ENCODE peak calls at places on chromosomes 16 and 17, in nine cellular contexts. One of them, this sample, is unnamed.

GRCh38 chr17:16300554-16300953 is 52.7 kb downstream of the CENPV start:
- DNase-seq in cardiac muscle cell: no peak
- DNase-seq in pancreas: no peak
- DNase-seq in naive thymus-derived CD4-positive, alpha-beta T cell: no peak
- DNase-seq in A549: no peak
- DNase-seq in mesendoderm: no peak
- DNase-seq in psoas muscle: no peak
- DNase-seq in lung: no peak
- DNase-seq in left ventricle myocardium inferior: no peak
- DNase-seq in this sample: no peak

GRCh38 chr17:5583426-5584382 is 605 bp downstream of the NLRP1 start:
- DNase-seq in cardiac muscle cell: peak
- DNase-seq in pancreas: no peak
- DNase-seq in naive thymus-derived CD4-positive, alpha-beta T cell: peak
- DNase-seq in A549: no peak
- DNase-seq in mesendoderm: no peak
- DNase-seq in psoas muscle: peak
- DNase-seq in lung: no peak
- DNase-seq in left ventricle myocardium inferior: peak
- DNase-seq in this sample: no peak

GRCh38 chr17:56715613-56716357 is 117.9 kb downstream of the C17orf67 start:
- DNase-seq in cardiac muscle cell: peak
- DNase-seq in pancreas: peak
- DNase-seq in naive thymus-derived CD4-positive, alpha-beta T cell: peak
- DNase-seq in A549: peak
- DNase-seq in mesendoderm: peak
- DNase-seq in psoas muscle: peak
- DNase-seq in lung: peak
- DNase-seq in left ventricle myocardium inferior: peak
- DNase-seq in this sample: peak

GRCh38 chr16:86142801-86143236 is 243.9 kb downstream of the IRF8 start:
- DNase-seq in cardiac muscle cell: no peak
- DNase-seq in pancreas: no peak
- DNase-seq in naive thymus-derived CD4-positive, alpha-beta T cell: no peak
- DNase-seq in A549: no peak
- DNase-seq in mesendoderm: no peak
- DNase-seq in psoas muscle: no peak
- DNase-seq in lung: no peak
- DNase-seq in left ventricle myocardium inferior: no peak
- DNase-seq in this sample: no peak

GRCh38 chr16:27024010-27024409 is 42.7 kb upstream of the C16orf82 start:
- DNase-seq in cardiac muscle cell: no peak
- DNase-seq in pancreas: no peak
- DNase-seq in naive thymus-derived CD4-positive, alpha-beta T cell: no peak
- DNase-seq in A549: no peak
- DNase-seq in mesendoderm: no peak
- DNase-seq in psoas muscle: no peak
- DNase-seq in lung: no peak
- DNase-seq in left ventricle myocardium inferior: no peak
- DNase-seq in this sample: no peak

GRCh38 chr17:6712058-6712853 is 913 bp downstream of the SLC13A5 start:
- DNase-seq in cardiac muscle cell: peak
- DNase-seq in pancreas: no peak
- DNase-seq in naive thymus-derived CD4-positive, alpha-beta T cell: no peak
- DNase-seq in A549: peak
- DNase-seq in mesendoderm: peak
- DNase-seq in psoas muscle: no peak
- DNase-seq in lung: no peak
- DNase-seq in left ventricle myocardium inferior: no peak
- DNase-seq in this sample: no peak

GRCh38 chr16:17068524-17068923 is 402.2 kb downstream of the XYLT1 start:
- DNase-seq in cardiac muscle cell: no peak
- DNase-seq in pancreas: no peak
- DNase-seq in naive thymus-derived CD4-positive, alpha-beta T cell: no peak
- DNase-seq in A549: no peak
- DNase-seq in mesendoderm: no peak
- DNase-seq in psoas muscle: no peak
- DNase-seq in lung: no peak
- DNase-seq in left ventricle myocardium inferior: no peak
- DNase-seq in this sample: no peak

GRCh38 chr17:31788571-31788946 is 70.5 kb downstream of the COPRS start:
- DNase-seq in cardiac muscle cell: no peak
- DNase-seq in pancreas: no peak
- DNase-seq in naive thymus-derived CD4-positive, alpha-beta T cell: no peak
- DNase-seq in A549: no peak
- DNase-seq in mesendoderm: no peak
- DNase-seq in psoas muscle: no peak
- DNase-seq in lung: no peak
- DNase-seq in left ventricle myocardium inferior: no peak
- DNase-seq in this sample: no peak

GRCh38 chr17:1733047-1733357 is 8.5 kb downstream of the WDR81 start:
- DNase-seq in cardiac muscle cell: no peak
- DNase-seq in pancreas: no peak
- DNase-seq in naive thymus-derived CD4-positive, alpha-beta T cell: no peak
- DNase-seq in A549: no peak
- DNase-seq in mesendoderm: no peak
- DNase-seq in psoas muscle: no peak
- DNase-seq in lung: no peak
- DNase-seq in left ventricle myocardium inferior: no peak
- DNase-seq in this sample: no peak

GRCh38 chr17:58873926-58874325 is 118.3 kb downstream of the PPM1E start:
- DNase-seq in cardiac muscle cell: no peak
- DNase-seq in pancreas: no peak
- DNase-seq in naive thymus-derived CD4-positive, alpha-beta T cell: no peak
- DNase-seq in A549: no peak
- DNase-seq in mesendoderm: no peak
- DNase-seq in psoas muscle: no peak
- DNase-seq in lung: no peak
- DNase-seq in left ventricle myocardium inferior: no peak
- DNase-seq in this sample: no peak

GRCh38 chr17:41823141-41823524 is 10.3 kb downstream of the FKBP10 start:
- DNase-seq in cardiac muscle cell: no peak
- DNase-seq in pancreas: peak
- DNase-seq in naive thymus-derived CD4-positive, alpha-beta T cell: no peak
- DNase-seq in A549: no peak
- DNase-seq in mesendoderm: no peak
- DNase-seq in psoas muscle: no peak
- DNase-seq in lung: no peak
- DNase-seq in left ventricle myocardium inferior: no peak
- DNase-seq in this sample: no peak

GRCh38 chr17:79581306-79581932 is 29.4 kb downstream of the RBFOX3 start:
- DNase-seq in cardiac muscle cell: no peak
- DNase-seq in pancreas: no peak
- DNase-seq in naive thymus-derived CD4-positive, alpha-beta T cell: no peak
- DNase-seq in A549: peak
- DNase-seq in mesendoderm: no peak
- DNase-seq in psoas muscle: no peak
- DNase-seq in lung: no peak
- DNase-seq in left ventricle myocardium inferior: no peak
- DNase-seq in this sample: no peak

GRCh38 chr17:41635121-41636097 is 11.0 kb upstream of the KRT17 start:
- DNase-seq in cardiac muscle cell: peak
- DNase-seq in pancreas: no peak
- DNase-seq in naive thymus-derived CD4-positive, alpha-beta T cell: no peak
- DNase-seq in A549: no peak
- DNase-seq in mesendoderm: peak
- DNase-seq in psoas muscle: no peak
- DNase-seq in lung: no peak
- DNase-seq in left ventricle myocardium inferior: peak
- DNase-seq in this sample: no peak

GRCh38 chr17:2634361-2634960 is 41.0 kb downstream of the PAFAH1B1 start:
- DNase-seq in cardiac muscle cell: no peak
- DNase-seq in pancreas: no peak
- DNase-seq in naive thymus-derived CD4-positive, alpha-beta T cell: no peak
- DNase-seq in A549: peak
- DNase-seq in mesendoderm: peak
- DNase-seq in psoas muscle: peak
- DNase-seq in lung: no peak
- DNase-seq in left ventricle myocardium inferior: no peak
- DNase-seq in this sample: no peak

GRCh38 chr16:64242510-64242909 is 879.4 kb downstream of the CDH11 start:
- DNase-seq in cardiac muscle cell: no peak
- DNase-seq in pancreas: no peak
- DNase-seq in naive thymus-derived CD4-positive, alpha-beta T cell: no peak
- DNase-seq in A549: no peak
- DNase-seq in mesendoderm: no peak
- DNase-seq in psoas muscle: no peak
- DNase-seq in lung: no peak
- DNase-seq in left ventricle myocardium inferior: peak
- DNase-seq in this sample: no peak

GRCh38 chr17:17700251-17700969 is 19.2 kb downstream of the RAI1 start:
- DNase-seq in cardiac muscle cell: no peak
- DNase-seq in pancreas: no peak
- DNase-seq in naive thymus-derived CD4-positive, alpha-beta T cell: no peak
- DNase-seq in A549: no peak
- DNase-seq in mesendoderm: peak
- DNase-seq in psoas muscle: no peak
- DNase-seq in lung: no peak
- DNase-seq in left ventricle myocardium inferior: no peak
- DNase-seq in this sample: no peak
- H3K27ac ChIP-seq in cardiac muscle cell: no peak
- H3K27ac ChIP-seq in pancreas: no peak
- H3K27ac ChIP-seq in naive thymus-derived CD4-positive, alpha-beta T cell: no peak
- H3K27ac ChIP-seq in A549: no peak
- H3K27ac ChIP-seq in mesendoderm: no peak
- H3K27ac ChIP-seq in psoas muscle: no peak
- H3K27ac ChIP-seq in lung: no peak
- H3K27ac ChIP-seq in left ventricle myocardium inferior: peak
- H3K27ac ChIP-seq in this sample: peak

GRCh38 chr17:49193513-49194296 is 16.7 kb downstream of the GNGT2 start:
- DNase-seq in cardiac muscle cell: peak
- DNase-seq in pancreas: no peak
- DNase-seq in naive thymus-derived CD4-positive, alpha-beta T cell: no peak
- DNase-seq in A549: peak
- DNase-seq in mesendoderm: peak
- DNase-seq in psoas muscle: peak
- DNase-seq in lung: peak
- DNase-seq in left ventricle myocardium inferior: no peak
- DNase-seq in this sample: no peak

GRCh38 chr17:49197346-49197998 is 12.9 kb downstream of the GNGT2 start:
- DNase-seq in cardiac muscle cell: no peak
- DNase-seq in pancreas: no peak
- DNase-seq in naive thymus-derived CD4-positive, alpha-beta T cell: no peak
- DNase-seq in A549: peak
- DNase-seq in mesendoderm: no peak
- DNase-seq in psoas muscle: no peak
- DNase-seq in lung: no peak
- DNase-seq in left ventricle myocardium inferior: no peak
- DNase-seq in this sample: no peak

GRCh38 chr17:49196520-49196919 is 13.9 kb downstream of the GNGT2 start:
- DNase-seq in cardiac muscle cell: no peak
- DNase-seq in pancreas: no peak
- DNase-seq in naive thymus-derived CD4-positive, alpha-beta T cell: no peak
- DNase-seq in A549: no peak
- DNase-seq in mesendoderm: no peak
- DNase-seq in psoas muscle: no peak
- DNase-seq in lung: no peak
- DNase-seq in left ventricle myocardium inferior: no peak
- DNase-seq in this sample: no peak

GRCh38 chr17:49194297-49194607 is 16.1 kb downstream of the GNGT2 start:
- DNase-seq in cardiac muscle cell: no peak
- DNase-seq in pancreas: no peak
- DNase-seq in naive thymus-derived CD4-positive, alpha-beta T cell: no peak
- DNase-seq in A549: no peak
- DNase-seq in mesendoderm: no peak
- DNase-seq in psoas muscle: no peak
- DNase-seq in lung: no peak
- DNase-seq in left ventricle myocardium inferior: no peak
- DNase-seq in this sample: no peak

GRCh38 chr17:49195746-49196145 is 14.6 kb downstream of the GNGT2 start:
- DNase-seq in cardiac muscle cell: no peak
- DNase-seq in pancreas: no peak
- DNase-seq in naive thymus-derived CD4-positive, alpha-beta T cell: no peak
- DNase-seq in A549: no peak
- DNase-seq in mesendoderm: no peak
- DNase-seq in psoas muscle: no peak
- DNase-seq in lung: no peak
- DNase-seq in left ventricle myocardium inferior: no peak
- DNase-seq in this sample: no peak
- H3K4me3 ChIP-seq in cardiac muscle cell: no peak
- H3K4me3 ChIP-seq in pancreas: no peak
- H3K4me3 ChIP-seq in naive thymus-derived CD4-positive, alpha-beta T cell: no peak
- H3K4me3 ChIP-seq in A549: no peak
- H3K4me3 ChIP-seq in mesendoderm: no peak
- H3K4me3 ChIP-seq in psoas muscle: no peak
- H3K4me3 ChIP-seq in lung: no peak
- H3K4me3 ChIP-seq in left ventricle myocardium inferior: no peak
- H3K4me3 ChIP-seq in this sample: no peak

GRCh38 chr16:47905771-47906170 is 250.0 kb downstream of the ABCC12 start:
- DNase-seq in cardiac muscle cell: peak
- DNase-seq in pancreas: no peak
- DNase-seq in naive thymus-derived CD4-positive, alpha-beta T cell: no peak
- DNase-seq in A549: no peak
- DNase-seq in mesendoderm: peak
- DNase-seq in psoas muscle: no peak
- DNase-seq in lung: no peak
- DNase-seq in left ventricle myocardium inferior: no peak
- DNase-seq in this sample: no peak
- H3K27ac ChIP-seq in cardiac muscle cell: no peak
- H3K27ac ChIP-seq in pancreas: no peak
- H3K27ac ChIP-seq in naive thymus-derived CD4-positive, alpha-beta T cell: no peak
- H3K27ac ChIP-seq in A549: no peak
- H3K27ac ChIP-seq in mesendoderm: no peak
- H3K27ac ChIP-seq in psoas muscle: no peak
- H3K27ac ChIP-seq in lung: no peak
- H3K27ac ChIP-seq in left ventricle myocardium inferior: no peak
- H3K27ac ChIP-seq in this sample: no peak

GRCh38 chr16:10641555-10641952 is 53.2 kb downstream of the TEKT5 start:
- DNase-seq in cardiac muscle cell: no peak
- DNase-seq in pancreas: no peak
- DNase-seq in naive thymus-derived CD4-positive, alpha-beta T cell: no peak
- DNase-seq in A549: no peak
- DNase-seq in mesendoderm: no peak
- DNase-seq in psoas muscle: no peak
- DNase-seq in lung: no peak
- DNase-seq in left ventricle myocardium inferior: no peak
- DNase-seq in this sample: no peak

GRCh38 chr16:10641953-10642949 is 52.5 kb downstream of the TEKT5 start:
- DNase-seq in cardiac muscle cell: no peak
- DNase-seq in pancreas: no peak
- DNase-seq in naive thymus-derived CD4-positive, alpha-beta T cell: no peak
- DNase-seq in A549: no peak
- DNase-seq in mesendoderm: peak
- DNase-seq in psoas muscle: no peak
- DNase-seq in lung: no peak
- DNase-seq in left ventricle myocardium inferior: no peak
- DNase-seq in this sample: no peak

GRCh38 chr16:10635367-10636021 is 55.1 kb upstream of the EMP2 start:
- DNase-seq in cardiac muscle cell: no peak
- DNase-seq in pancreas: no peak
- DNase-seq in naive thymus-derived CD4-positive, alpha-beta T cell: no peak
- DNase-seq in A549: no peak
- DNase-seq in mesendoderm: no peak
- DNase-seq in psoas muscle: no peak
- DNase-seq in lung: no peak
- DNase-seq in left ventricle myocardium inferior: no peak
- DNase-seq in this sample: no peak

GRCh38 chr16:10640934-10641333 is 53.8 kb downstream of the TEKT5 start:
- DNase-seq in cardiac muscle cell: no peak
- DNase-seq in pancreas: no peak
- DNase-seq in naive thymus-derived CD4-positive, alpha-beta T cell: no peak
- DNase-seq in A549: no peak
- DNase-seq in mesendoderm: no peak
- DNase-seq in psoas muscle: no peak
- DNase-seq in lung: no peak
- DNase-seq in left ventricle myocardium inferior: no peak
- DNase-seq in this sample: no peak

GRCh38 chr16:10637337-10638037 is 57.1 kb upstream of the EMP2 start:
- DNase-seq in cardiac muscle cell: no peak
- DNase-seq in pancreas: no peak
- DNase-seq in naive thymus-derived CD4-positive, alpha-beta T cell: no peak
- DNase-seq in A549: no peak
- DNase-seq in mesendoderm: no peak
- DNase-seq in psoas muscle: no peak
- DNase-seq in lung: no peak
- DNase-seq in left ventricle myocardium inferior: no peak
- DNase-seq in this sample: no peak
- H3K4me3 ChIP-seq in cardiac muscle cell: no peak
- H3K4me3 ChIP-seq in pancreas: no peak
- H3K4me3 ChIP-seq in naive thymus-derived CD4-positive, alpha-beta T cell: no peak
- H3K4me3 ChIP-seq in A549: no peak
- H3K4me3 ChIP-seq in mesendoderm: no peak
- H3K4me3 ChIP-seq in psoas muscle: no peak
- H3K4me3 ChIP-seq in lung: no peak
- H3K4me3 ChIP-seq in left ventricle myocardium inferior: no peak
- H3K4me3 ChIP-seq in this sample: no peak

This sample was measured in thoracic aorta.